ENCODE peak calls at places on chromosomes 4 and X, in nine cellular contexts. One of them, this sample, is unnamed.

GRCh38 chrX:130179579-130180215 is 7.9 kb downstream of the RAB33A start:
- DNase-seq in ovary: no peak
- DNase-seq in lower leg skin: no peak
- DNase-seq in lower lobe of right lung: no peak
- DNase-seq in chondrocyte: no peak
- DNase-seq in Calu3: no peak
- DNase-seq in astrocyte of the cerebellum: no peak
- DNase-seq in esophagus squamous epithelium: no peak
- DNase-seq in transverse colon: no peak
- DNase-seq in this sample: no peak

GRCh38 chr4:6647169-6647568 is 6.7 kb downstream of the MRFAP1 start:
- DNase-seq in Calu3: no peak
- DNase-seq in ovary: no peak
- DNase-seq in lower leg skin: no peak
- DNase-seq in lower lobe of right lung: no peak
- DNase-seq in chondrocyte: no peak
- DNase-seq in transverse colon: no peak
- DNase-seq in esophagus squamous epithelium: no peak
- DNase-seq in astrocyte of the cerebellum: no peak
- DNase-seq in this sample: no peak

GRCh38 chrX:153816821-153817220 is 13.5 kb downstream of the PDZD4 start:
- DNase-seq in esophagus squamous epithelium: no peak
- DNase-seq in ovary: no peak
- DNase-seq in chondrocyte: no peak
- DNase-seq in lower lobe of right lung: no peak
- DNase-seq in lower leg skin: no peak
- DNase-seq in transverse colon: no peak
- DNase-seq in Calu3: no peak
- DNase-seq in astrocyte of the cerebellum: no peak
- DNase-seq in this sample: no peak

GRCh38 chr4:1775731-1776500 is 17.2 kb upstream of the FGFR3 start:
- DNase-seq in lower lobe of right lung: no peak
- DNase-seq in ovary: no peak
- DNase-seq in Calu3: peak
- DNase-seq in esophagus squamous epithelium: no peak
- DNase-seq in transverse colon: no peak
- DNase-seq in chondrocyte: no peak
- DNase-seq in astrocyte of the cerebellum: no peak
- DNase-seq in lower leg skin: no peak
- DNase-seq in this sample: no peak

GRCh38 chr4:94516999-94517398 is 65.3 kb downstream of the PDLIM5 start:
- DNase-seq in lower lobe of right lung: no peak
- DNase-seq in Calu3: no peak
- DNase-seq in transverse colon: no peak
- DNase-seq in ovary: no peak
- DNase-seq in astrocyte of the cerebellum: no peak
- DNase-seq in esophagus squamous epithelium: no peak
- DNase-seq in lower leg skin: no peak
- DNase-seq in chondrocyte: no peak
- DNase-seq in this sample: no peak

GRCh38 chrX:17888421-17888820 is 27.3 kb upstream of the RAI2 start:
- DNase-seq in esophagus squamous epithelium: no peak
- DNase-seq in transverse colon: no peak
- DNase-seq in chondrocyte: no peak
- DNase-seq in ovary: no peak
- DNase-seq in Calu3: no peak
- DNase-seq in lower lobe of right lung: no peak
- DNase-seq in lower leg skin: no peak
- DNase-seq in astrocyte of the cerebellum: no peak
- DNase-seq in this sample: no peak

GRCh38 chrX:43505759-43506158 is 150.3 kb upstream of the MAOA start:
- DNase-seq in lower leg skin: no peak
- DNase-seq in Calu3: no peak
- DNase-seq in lower lobe of right lung: no peak
- DNase-seq in transverse colon: no peak
- DNase-seq in astrocyte of the cerebellum: no peak
- DNase-seq in ovary: no peak
- DNase-seq in esophagus squamous epithelium: no peak
- DNase-seq in chondrocyte: no peak
- DNase-seq in this sample: no peak

GRCh38 chr4:103168993-103169392 is 29.1 kb downstream of the CENPE start:
- DNase-seq in astrocyte of the cerebellum: no peak
- DNase-seq in transverse colon: no peak
- DNase-seq in lower leg skin: no peak
- DNase-seq in ovary: no peak
- DNase-seq in Calu3: no peak
- DNase-seq in lower lobe of right lung: no peak
- DNase-seq in esophagus squamous epithelium: no peak
- DNase-seq in chondrocyte: no peak
- DNase-seq in this sample: no peak

GRCh38 chrX:95505721-95506120 is 1178.9 kb upstream of the DIAPH2 start:
- DNase-seq in lower lobe of right lung: no peak
- DNase-seq in ovary: no peak
- DNase-seq in transverse colon: no peak
- DNase-seq in astrocyte of the cerebellum: no peak
- DNase-seq in chondrocyte: no peak
- DNase-seq in lower leg skin: no peak
- DNase-seq in esophagus squamous epithelium: no peak
- DNase-seq in Calu3: no peak
- DNase-seq in this sample: no peak

GRCh38 chrX:80808160-80808735 is 1.4 kb downstream of the BRWD3 start:
- DNase-seq in Calu3: peak
- DNase-seq in transverse colon: peak
- DNase-seq in ovary: peak
- DNase-seq in lower lobe of right lung: peak
- DNase-seq in esophagus squamous epithelium: peak
- DNase-seq in astrocyte of the cerebellum: peak
- DNase-seq in chondrocyte: no peak
- DNase-seq in lower leg skin: peak
- DNase-seq in this sample: peak

GRCh38 chrX:53631156-53631555 is 55.4 kb downstream of the HUWE1 start:
- DNase-seq in esophagus squamous epithelium: no peak
- DNase-seq in chondrocyte: no peak
- DNase-seq in lower lobe of right lung: no peak
- DNase-seq in Calu3: no peak
- DNase-seq in lower leg skin: no peak
- DNase-seq in ovary: no peak
- DNase-seq in transverse colon: no peak
- DNase-seq in astrocyte of the cerebellum: no peak
- DNase-seq in this sample: no peak

GRCh38 chrX:80174925-80175574 is 160.5 kb downstream of the TBX22 start:
- DNase-seq in Calu3: no peak
- DNase-seq in esophagus squamous epithelium: no peak
- DNase-seq in transverse colon: no peak
- DNase-seq in lower lobe of right lung: no peak
- DNase-seq in ovary: no peak
- DNase-seq in astrocyte of the cerebellum: no peak
- DNase-seq in lower leg skin: peak
- DNase-seq in chondrocyte: no peak
- DNase-seq in this sample: no peak

GRCh38 chr4:189912170-189912569 is 28.5 kb upstream of the FRG1 start:
- DNase-seq in astrocyte of the cerebellum: no peak
- DNase-seq in ovary: no peak
- DNase-seq in lower lobe of right lung: no peak
- DNase-seq in Calu3: no peak
- DNase-seq in chondrocyte: no peak
- DNase-seq in esophagus squamous epithelium: no peak
- DNase-seq in transverse colon: no peak
- DNase-seq in lower leg skin: no peak
- DNase-seq in this sample: no peak

GRCh38 chrX:130896026-130896425 is 7.0 kb downstream of the ENOX2 start:
- DNase-seq in lower leg skin: peak
- DNase-seq in Calu3: no peak
- DNase-seq in astrocyte of the cerebellum: no peak
- DNase-seq in esophagus squamous epithelium: no peak
- DNase-seq in chondrocyte: no peak
- DNase-seq in lower lobe of right lung: no peak
- DNase-seq in transverse colon: no peak
- DNase-seq in ovary: no peak
- DNase-seq in this sample: no peak

GRCh38 chr4:177220376-177220775 is 89.3 kb upstream of the NEIL3 start:
- DNase-seq in lower lobe of right lung: no peak
- DNase-seq in chondrocyte: no peak
- DNase-seq in ovary: no peak
- DNase-seq in astrocyte of the cerebellum: no peak
- DNase-seq in Calu3: no peak
- DNase-seq in transverse colon: no peak
- DNase-seq in esophagus squamous epithelium: no peak
- DNase-seq in lower leg skin: no peak
- DNase-seq in this sample: no peak

GRCh38 chr4:99811850-99812249 is 4.8 kb upstream of the DAPP1 start:
- DNase-seq in transverse colon: peak
- DNase-seq in ovary: no peak
- DNase-seq in Calu3: peak
- DNase-seq in lower leg skin: no peak
- DNase-seq in chondrocyte: no peak
- DNase-seq in lower lobe of right lung: no peak
- DNase-seq in astrocyte of the cerebellum: no peak
- DNase-seq in esophagus squamous epithelium: no peak
- DNase-seq in this sample: peak

GRCh38 chr4:151641167-151641566 is 119.6 kb downstream of the GATB start:
- DNase-seq in lower leg skin: no peak
- DNase-seq in ovary: no peak
- DNase-seq in astrocyte of the cerebellum: no peak
- DNase-seq in transverse colon: no peak
- DNase-seq in chondrocyte: no peak
- DNase-seq in Calu3: no peak
- DNase-seq in esophagus squamous epithelium: no peak
- DNase-seq in lower lobe of right lung: no peak
- DNase-seq in this sample: no peak

GRCh38 chr4:183873389-183874185 is 31.5 kb upstream of the STOX2 start:
- DNase-seq in ovary: no peak
- DNase-seq in Calu3: no peak
- DNase-seq in transverse colon: no peak
- DNase-seq in astrocyte of the cerebellum: no peak
- DNase-seq in chondrocyte: no peak
- DNase-seq in lower leg skin: no peak
- DNase-seq in lower lobe of right lung: no peak
- DNase-seq in esophagus squamous epithelium: no peak
- DNase-seq in this sample: no peak

GRCh38 chr4:55547461-55547770 is 707 bp upstream of the CLOCK start:
- DNase-seq in ovary: no peak
- DNase-seq in lower leg skin: no peak
- DNase-seq in Calu3: no peak
- DNase-seq in esophagus squamous epithelium: no peak
- DNase-seq in chondrocyte: no peak
- DNase-seq in astrocyte of the cerebellum: no peak
- DNase-seq in lower lobe of right lung: no peak
- DNase-seq in transverse colon: no peak
- DNase-seq in this sample: no peak

GRCh38 chr4:78222575-78223186 is 165.6 kb downstream of the FRAS1 start:
- DNase-seq in ovary: no peak
- DNase-seq in transverse colon: no peak
- DNase-seq in lower lobe of right lung: no peak
- DNase-seq in Calu3: no peak
- DNase-seq in lower leg skin: no peak
- DNase-seq in chondrocyte: no peak
- DNase-seq in esophagus squamous epithelium: no peak
- DNase-seq in astrocyte of the cerebellum: no peak
- DNase-seq in this sample: no peak
- TF ChIP-seq CTCF in ovary: no peak
- TF ChIP-seq CTCF in transverse colon: no peak
- TF ChIP-seq CTCF in lower lobe of right lung: no peak
- TF ChIP-seq CTCF in Calu3: no peak
- TF ChIP-seq CTCF in lower leg skin: no peak
- TF ChIP-seq CTCF in chondrocyte: no peak
- TF ChIP-seq CTCF in esophagus squamous epithelium: no peak
- TF ChIP-seq CTCF in astrocyte of the cerebellum: no peak
- TF ChIP-seq CTCF in this sample: no peak

GRCh38 chr4:2792711-2793577 is at the start of gene SH3BP2:
- DNase-seq in lower lobe of right lung: peak
- DNase-seq in astrocyte of the cerebellum: no peak
- DNase-seq in chondrocyte: peak
- DNase-seq in ovary: peak
- DNase-seq in transverse colon: peak
- DNase-seq in esophagus squamous epithelium: no peak
- DNase-seq in lower leg skin: peak
- DNase-seq in Calu3: peak
- DNase-seq in this sample: peak
- TF ChIP-seq CTCF in lower lobe of right lung: no peak
- TF ChIP-seq CTCF in astrocyte of the cerebellum: no peak
- TF ChIP-seq CTCF in chondrocyte: no peak
- TF ChIP-seq CTCF in ovary: no peak
- TF ChIP-seq CTCF in transverse colon: no peak
- TF ChIP-seq CTCF in esophagus squamous epithelium: no peak
- TF ChIP-seq CTCF in lower leg skin: no peak
- TF ChIP-seq CTCF in Calu3: no peak
- TF ChIP-seq CTCF in this sample: no peak

GRCh38 chr4:88230953-88231835 is 53.2 kb downstream of the PPM1K start:
- DNase-seq in chondrocyte: no peak
- DNase-seq in transverse colon: no peak
- DNase-seq in Calu3: no peak
- DNase-seq in ovary: no peak
- DNase-seq in lower lobe of right lung: no peak
- DNase-seq in esophagus squamous epithelium: no peak
- DNase-seq in lower leg skin: no peak
- DNase-seq in astrocyte of the cerebellum: no peak
- DNase-seq in this sample: no peak

GRCh38 chr4:88225216-88226107 is 58.9 kb downstream of the PPM1K start:
- DNase-seq in lower leg skin: no peak
- DNase-seq in astrocyte of the cerebellum: no peak
- DNase-seq in esophagus squamous epithelium: no peak
- DNase-seq in lower lobe of right lung: no peak
- DNase-seq in Calu3: no peak
- DNase-seq in chondrocyte: no peak
- DNase-seq in transverse colon: no peak
- DNase-seq in ovary: no peak
- DNase-seq in this sample: no peak

GRCh38 chr4:88230399-88230798 is 54.0 kb downstream of the PPM1K start:
- DNase-seq in lower leg skin: no peak
- DNase-seq in astrocyte of the cerebellum: no peak
- DNase-seq in ovary: no peak
- DNase-seq in esophagus squamous epithelium: no peak
- DNase-seq in transverse colon: no peak
- DNase-seq in Calu3: no peak
- DNase-seq in lower lobe of right lung: no peak
- DNase-seq in chondrocyte: no peak
- DNase-seq in this sample: no peak

GRCh38 chr4:88226143-88226542 is 58.2 kb downstream of the PPM1K start:
- DNase-seq in esophagus squamous epithelium: no peak
- DNase-seq in Calu3: no peak
- DNase-seq in chondrocyte: no peak
- DNase-seq in lower leg skin: no peak
- DNase-seq in ovary: no peak
- DNase-seq in lower lobe of right lung: no peak
- DNase-seq in transverse colon: no peak
- DNase-seq in astrocyte of the cerebellum: no peak
- DNase-seq in this sample: no peak

GRCh38 chr4:88227734-88228133 is 56.6 kb downstream of the PPM1K start:
- DNase-seq in esophagus squamous epithelium: no peak
- DNase-seq in ovary: no peak
- DNase-seq in Calu3: no peak
- DNase-seq in transverse colon: no peak
- DNase-seq in lower lobe of right lung: no peak
- DNase-seq in lower leg skin: no peak
- DNase-seq in chondrocyte: no peak
- DNase-seq in astrocyte of the cerebellum: no peak
- DNase-seq in this sample: no peak
- TF ChIP-seq CTCF in esophagus squamous epithelium: no peak
- TF ChIP-seq CTCF in ovary: no peak
- TF ChIP-seq CTCF in Calu3: no peak
- TF ChIP-seq CTCF in transverse colon: no peak
- TF ChIP-seq CTCF in lower lobe of right lung: no peak
- TF ChIP-seq CTCF in lower leg skin: no peak
- TF ChIP-seq CTCF in chondrocyte: no peak
- TF ChIP-seq CTCF in astrocyte of the cerebellum: no peak
- TF ChIP-seq CTCF in this sample: no peak

GRCh38 chr4:162959056-162959455 is 207.6 kb downstream of the NAF1 start:
- DNase-seq in lower leg skin: no peak
- DNase-seq in Calu3: peak
- DNase-seq in astrocyte of the cerebellum: no peak
- DNase-seq in ovary: no peak
- DNase-seq in transverse colon: peak
- DNase-seq in esophagus squamous epithelium: no peak
- DNase-seq in chondrocyte: no peak
- DNase-seq in lower lobe of right lung: no peak
- DNase-seq in this sample: no peak
- TF ChIP-seq CTCF in lower leg skin: no peak
- TF ChIP-seq CTCF in Calu3: no peak
- TF ChIP-seq CTCF in astrocyte of the cerebellum: no peak
- TF ChIP-seq CTCF in ovary: no peak
- TF ChIP-seq CTCF in transverse colon: no peak
- TF ChIP-seq CTCF in esophagus squamous epithelium: no peak
- TF ChIP-seq CTCF in chondrocyte: no peak
- TF ChIP-seq CTCF in lower lobe of right lung: no peak
- TF ChIP-seq CTCF in this sample: peak

This sample was measured in GM13976.